ENCODE peak calls at places on chromosomes 13 and 19, in five cellular contexts. One of them, this sample, is unnamed.

GRCh38 chr19:39546599-39546998 is 6.6 kb upstream of the EID2 start:
- ATAC-seq in A549: no peak
- ATAC-seq in K562: peak
- ATAC-seq in HepG2: no peak
- ATAC-seq in upper lobe of left lung: no peak
- ATAC-seq in this sample: no peak

GRCh38 chr19:12195501-12195860 is 32.6 kb downstream of the ZNF136 start:
- ATAC-seq in A549: no peak
- ATAC-seq in K562: no peak
- ATAC-seq in HepG2: no peak
- ATAC-seq in upper lobe of left lung: no peak
- ATAC-seq in this sample: no peak

GRCh38 chr13:73998631-73999030 is 135.6 kb downstream of the KLF12 start:
- ATAC-seq in A549: no peak
- ATAC-seq in K562: no peak
- ATAC-seq in HepG2: no peak
- ATAC-seq in upper lobe of left lung: no peak
- ATAC-seq in this sample: no peak

GRCh38 chr13:53408306-53408705 is 379.7 kb downstream of the OLFM4 start:
- ATAC-seq in A549: no peak
- ATAC-seq in K562: no peak
- ATAC-seq in HepG2: no peak
- ATAC-seq in upper lobe of left lung: no peak
- ATAC-seq in this sample: no peak

GRCh38 chr19:1401138-1401888 is at the start of gene GAMT:
- ATAC-seq in A549: peak
- ATAC-seq in K562: peak
- ATAC-seq in HepG2: peak
- ATAC-seq in upper lobe of left lung: peak
- ATAC-seq in this sample: peak

GRCh38 chr19:1251233-1251502 is 2.8 kb downstream of the MIDN start:
- ATAC-seq in A549: no peak
- ATAC-seq in K562: peak
- ATAC-seq in HepG2: no peak
- ATAC-seq in upper lobe of left lung: no peak
- ATAC-seq in this sample: no peak

GRCh38 chr13:67048793-67049150 is 181.4 kb downstream of the PCDH9 start:
- ATAC-seq in A549: no peak
- ATAC-seq in K562: no peak
- ATAC-seq in HepG2: no peak
- ATAC-seq in upper lobe of left lung: no peak
- ATAC-seq in this sample: no peak

GRCh38 chr13:113608246-113608635 is 23.7 kb downstream of the TFDP1 start:
- ATAC-seq in A549: no peak
- ATAC-seq in K562: no peak
- ATAC-seq in HepG2: peak
- ATAC-seq in upper lobe of left lung: no peak
- ATAC-seq in this sample: no peak

GRCh38 chr19:19461671-19462622 is 53.4 kb downstream of the TSSK6 start:
- ATAC-seq in A549: no peak
- ATAC-seq in K562: peak
- ATAC-seq in HepG2: peak
- ATAC-seq in upper lobe of left lung: peak
- ATAC-seq in this sample: peak

GRCh38 chr19:2123682-2124387 is 27.1 kb downstream of the IZUMO4 start:
- ATAC-seq in A549: peak
- ATAC-seq in K562: peak
- ATAC-seq in HepG2: no peak
- ATAC-seq in upper lobe of left lung: no peak
- ATAC-seq in this sample: no peak

GRCh38 chr19:31304877-31305312 is 44.3 kb downstream of the TSHZ3 start:
- ATAC-seq in A549: no peak
- ATAC-seq in K562: no peak
- ATAC-seq in HepG2: no peak
- ATAC-seq in upper lobe of left lung: peak
- ATAC-seq in this sample: no peak

GRCh38 chr13:30292325-30292724 is 15.0 kb downstream of the KATNAL1 start:
- ATAC-seq in A549: no peak
- ATAC-seq in K562: peak
- ATAC-seq in HepG2: no peak
- ATAC-seq in upper lobe of left lung: no peak
- ATAC-seq in this sample: no peak

GRCh38 chr19:56299688-56300087 is 15.0 kb downstream of the ZSCAN5A start:
- ATAC-seq in A549: no peak
- ATAC-seq in K562: no peak
- ATAC-seq in HepG2: no peak
- ATAC-seq in upper lobe of left lung: no peak
- ATAC-seq in this sample: no peak

GRCh38 chr19:1392939-1393530 is 8.3 kb downstream of the GAMT start:
- ATAC-seq in A549: no peak
- ATAC-seq in K562: no peak
- ATAC-seq in HepG2: no peak
- ATAC-seq in upper lobe of left lung: no peak
- ATAC-seq in this sample: no peak

GRCh38 chr19:44113784-44114390 is 688 bp downstream of the ZNF225 start:
- ATAC-seq in A549: peak
- ATAC-seq in K562: peak
- ATAC-seq in HepG2: peak
- ATAC-seq in upper lobe of left lung: peak
- ATAC-seq in this sample: no peak

GRCh38 chr13:30113983-30114491 is 193.3 kb downstream of the KATNAL1 start:
- ATAC-seq in A549: peak
- ATAC-seq in K562: no peak
- ATAC-seq in HepG2: peak
- ATAC-seq in upper lobe of left lung: peak
- ATAC-seq in this sample: no peak

GRCh38 chr13:27851481-27851880 is 59.2 kb downstream of the GSX1 start:
- ATAC-seq in A549: no peak
- ATAC-seq in K562: no peak
- ATAC-seq in HepG2: no peak
- ATAC-seq in upper lobe of left lung: no peak
- ATAC-seq in this sample: no peak

GRCh38 chr19:13962738-13963602 is 10.7 kb downstream of the DCAF15 start:
- ATAC-seq in A549: no peak
- ATAC-seq in K562: no peak
- ATAC-seq in HepG2: no peak
- ATAC-seq in upper lobe of left lung: peak
- ATAC-seq in this sample: peak

GRCh38 chr19:16315825-16316505 is 8.7 kb upstream of the KLF2 start:
- ATAC-seq in A549: no peak
- ATAC-seq in K562: peak
- ATAC-seq in HepG2: no peak
- ATAC-seq in upper lobe of left lung: peak
- ATAC-seq in this sample: peak

GRCh38 chr13:24503376-24503690 is 9.2 kb downstream of the PARP4 start:
- ATAC-seq in A549: peak
- ATAC-seq in K562: peak
- ATAC-seq in HepG2: peak
- ATAC-seq in upper lobe of left lung: no peak
- ATAC-seq in this sample: no peak

GRCh38 chr19:12715929-12716328 is 7.8 kb downstream of the TNPO2 start:
- ATAC-seq in A549: no peak
- ATAC-seq in K562: no peak
- ATAC-seq in HepG2: no peak
- ATAC-seq in upper lobe of left lung: no peak
- ATAC-seq in this sample: no peak

GRCh38 chr13:113050856-113051431 is 54.6 kb upstream of the F7 start:
- ATAC-seq in A549: no peak
- ATAC-seq in K562: no peak
- ATAC-seq in HepG2: no peak
- ATAC-seq in upper lobe of left lung: no peak
- ATAC-seq in this sample: no peak

GRCh38 chr19:21322528-21322927 is 6.7 kb downstream of the ZNF708 start:
- ATAC-seq in A549: no peak
- ATAC-seq in K562: no peak
- ATAC-seq in HepG2: no peak
- ATAC-seq in upper lobe of left lung: peak
- ATAC-seq in this sample: peak

GRCh38 chr19:11437955-11438354 is 2.5 kb downstream of the PRKCSH start:
- ATAC-seq in A549: no peak
- ATAC-seq in K562: no peak
- ATAC-seq in HepG2: no peak
- ATAC-seq in upper lobe of left lung: no peak
- ATAC-seq in this sample: no peak

GRCh38 chr13:49569993-49570689 is 15.2 kb downstream of the RCBTB1 start:
- ATAC-seq in A549: no peak
- ATAC-seq in K562: no peak
- ATAC-seq in HepG2: no peak
- ATAC-seq in upper lobe of left lung: no peak
- ATAC-seq in this sample: no peak

GRCh38 chr19:11699931-11700794 is 38.6 kb downstream of the ZNF823 start:
- ATAC-seq in A549: no peak
- ATAC-seq in K562: peak
- ATAC-seq in HepG2: peak
- ATAC-seq in upper lobe of left lung: no peak
- ATAC-seq in this sample: no peak

GRCh38 chr13:66659291-66660012 is 570.7 kb downstream of the PCDH9 start:
- ATAC-seq in A549: peak
- ATAC-seq in K562: no peak
- ATAC-seq in HepG2: no peak
- ATAC-seq in upper lobe of left lung: peak
- ATAC-seq in this sample: no peak

GRCh38 chr13:94157705-94158218 is 321.7 kb downstream of the DCT start:
- ATAC-seq in A549: no peak
- ATAC-seq in K562: no peak
- ATAC-seq in HepG2: no peak
- ATAC-seq in upper lobe of left lung: peak
- ATAC-seq in this sample: peak
- TF ChIP-seq EP300 in A549: no peak
- TF ChIP-seq EP300 in K562: no peak
- TF ChIP-seq EP300 in HepG2: no peak
- TF ChIP-seq EP300 in upper lobe of left lung: no peak
- TF ChIP-seq EP300 in this sample: no peak

GRCh38 chr13:110559429-110559943 is 2.0 kb downstream of the RAB20 start:
- ATAC-seq in A549: no peak
- ATAC-seq in K562: no peak
- ATAC-seq in HepG2: no peak
- ATAC-seq in upper lobe of left lung: peak
- ATAC-seq in this sample: no peak
- TF ChIP-seq POLR2A in A549: no peak
- TF ChIP-seq POLR2A in K562: no peak
- TF ChIP-seq POLR2A in HepG2: no peak
- TF ChIP-seq POLR2A in upper lobe of left lung: peak
- TF ChIP-seq POLR2A in this sample: no peak

GRCh38 chr13:20550799-20551198 is 16.2 kb upstream of the IFT88 start:
- ATAC-seq in A549: no peak
- ATAC-seq in K562: no peak
- ATAC-seq in HepG2: no peak
- ATAC-seq in upper lobe of left lung: no peak
- ATAC-seq in this sample: no peak

GRCh38 chr13:20544186-20544914 is 18.7 kb upstream of the CRYL1 start:
- ATAC-seq in A549: no peak
- ATAC-seq in K562: peak
- ATAC-seq in HepG2: no peak
- ATAC-seq in upper lobe of left lung: peak
- ATAC-seq in this sample: no peak

GRCh38 chr13:20547479-20547908 is 19.5 kb upstream of the IFT88 start:
- ATAC-seq in A549: no peak
- ATAC-seq in K562: no peak
- ATAC-seq in HepG2: peak
- ATAC-seq in upper lobe of left lung: no peak
- ATAC-seq in this sample: no peak

GRCh38 chr13:20546559-20546958 is 20.4 kb upstream of the IFT88 start:
- ATAC-seq in A549: no peak
- ATAC-seq in K562: no peak
- ATAC-seq in HepG2: no peak
- ATAC-seq in upper lobe of left lung: peak
- ATAC-seq in this sample: no peak
- TF ChIP-seq EP300 in A549: no peak
- TF ChIP-seq EP300 in K562: no peak
- TF ChIP-seq EP300 in HepG2: no peak
- TF ChIP-seq EP300 in upper lobe of left lung: no peak
- TF ChIP-seq EP300 in this sample: no peak

GRCh38 chr13:39655569-39656324 is at the start of gene COG6:
- ATAC-seq in A549: peak
- ATAC-seq in K562: peak
- ATAC-seq in HepG2: peak
- ATAC-seq in upper lobe of left lung: peak
- ATAC-seq in this sample: peak
- TF ChIP-seq POLR2A in A549: peak
- TF ChIP-seq POLR2A in K562: peak
- TF ChIP-seq POLR2A in HepG2: peak
- TF ChIP-seq POLR2A in upper lobe of left lung: peak
- TF ChIP-seq POLR2A in this sample: no peak

GRCh38 chr13:35859981-35860380 is 271.2 kb downstream of the DCLK1 start:
- ATAC-seq in A549: no peak
- ATAC-seq in K562: no peak
- ATAC-seq in HepG2: no peak
- ATAC-seq in upper lobe of left lung: no peak
- ATAC-seq in this sample: no peak

GRCh38 chr13:35860661-35861060 is 270.5 kb downstream of the DCLK1 start:
- ATAC-seq in A549: no peak
- ATAC-seq in K562: no peak
- ATAC-seq in HepG2: no peak
- ATAC-seq in upper lobe of left lung: no peak
- ATAC-seq in this sample: no peak

GRCh38 chr13:35856721-35857346 is 274.3 kb downstream of the DCLK1 start:
- ATAC-seq in A549: no peak
- ATAC-seq in K562: no peak
- ATAC-seq in HepG2: no peak
- ATAC-seq in upper lobe of left lung: no peak
- ATAC-seq in this sample: no peak

GRCh38 chr13:35857769-35858168 is 273.4 kb downstream of the DCLK1 start:
- ATAC-seq in A549: no peak
- ATAC-seq in K562: no peak
- ATAC-seq in HepG2: no peak
- ATAC-seq in upper lobe of left lung: no peak
- ATAC-seq in this sample: no peak

DNA sequence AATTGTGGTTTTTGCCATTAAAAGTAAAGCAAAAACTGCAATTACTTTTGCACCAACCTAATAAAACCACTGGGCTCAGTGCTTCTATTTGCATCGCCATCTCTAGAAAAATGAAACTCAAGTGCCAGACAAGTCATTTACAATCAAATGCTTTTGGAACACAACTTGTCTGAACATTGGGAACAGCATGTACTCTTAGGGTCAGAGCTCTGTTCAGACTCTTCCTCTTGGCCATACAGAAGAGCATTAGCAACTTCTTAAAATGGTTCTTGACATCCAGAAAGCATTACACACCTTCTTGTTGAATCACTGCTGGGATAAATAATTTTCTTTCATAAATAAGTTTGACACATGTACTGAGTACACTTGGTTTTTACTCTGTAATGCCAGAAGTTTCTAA is 272.5 kb downstream of the DCLK1 start:
- ATAC-seq in A549: no peak
- ATAC-seq in K562: no peak
- ATAC-seq in HepG2: no peak
- ATAC-seq in upper lobe of left lung: peak
- ATAC-seq in this sample: peak
- TF ChIP-seq EP300 in A549: no peak
- TF ChIP-seq EP300 in K562: no peak
- TF ChIP-seq EP300 in HepG2: no peak
- TF ChIP-seq EP300 in upper lobe of left lung: no peak
- TF ChIP-seq EP300 in this sample: peak

GRCh38 chr19:53554804-53555203 is 16.9 kb downstream of the ZNF331 start:
- ATAC-seq in A549: no peak
- ATAC-seq in K562: no peak
- ATAC-seq in HepG2: no peak
- ATAC-seq in upper lobe of left lung: peak
- ATAC-seq in this sample: peak
- TF ChIP-seq POLR2A in A549: no peak
- TF ChIP-seq POLR2A in K562: no peak
- TF ChIP-seq POLR2A in HepG2: no peak
- TF ChIP-seq POLR2A in upper lobe of left lung: no peak
- TF ChIP-seq POLR2A in this sample: no peak

This sample was measured in gastroesophageal sphincter.